ENCODE peak calls at places on chromosomes 4 and X, in ten cellular contexts. V, T, J, N, S, B, G, A, X and L are unnamed samples.

GRCh38 chrX:74535211-74535621 is 79.2 kb downstream of the RLIM start:
- DNase-seq in B (no peak), V (peak; percentile 7), A (no peak), J (no peak), T (no peak), S (no peak), G (peak; percentile 59), X (no peak), N (peak; percentile 29), L (peak; percentile 23)

GRCh38 chr4:86556791-86557415 is 37.2 kb upstream of the PTPN13 start:
- DNase-seq in V (no peak), T (no peak), B (no peak), G (no peak), X (no peak), J (peak; percentile 50), N (no peak), A (no peak), S (no peak), L (no peak)

GRCh38 chr4:2368779-2369437 is 49.5 kb downstream of the ZFYVE28 start:
- DNase-seq in N (no peak), T (no peak), B (no peak), A (no peak), V (no peak), G (no peak), J (no peak), S (no peak), X (no peak), L (no peak)

GRCh38 chr4:56197387-56197786 is 189.9 kb downstream of the AASDH start:
- DNase-seq in A (no peak), T (no peak), G (no peak), J (no peak), V (no peak), X (peak; percentile 6), S (no peak), B (no peak), N (no peak), L (no peak)

GRCh38 chrX:13015536-13016236 is 28.7 kb downstream of the FAM9C start:
- DNase-seq in J (no peak), X (no peak), S (no peak), V (no peak), T (no peak), A (no peak), B (no peak), N (no peak), G (no peak), L (no peak)

GRCh38 chr4:140615451-140615850 is 46.7 kb upstream of the UCP1 start:
- DNase-seq in T (no peak), X (no peak), V (no peak), J (no peak), G (peak; percentile 16), B (no peak), N (no peak), A (peak; percentile 27), S (no peak), L (no peak)

GRCh38 chr4:96037705-96038104 is 197.8 kb downstream of the PDHA2 start:
- DNase-seq in A (no peak), T (no peak), G (no peak), J (no peak), V (no peak), S (no peak), B (no peak), X (no peak), N (no peak), L (no peak)

GRCh38 chr4:80202784-80203553 is 5.7 kb downstream of the PRDM8 start:
- DNase-seq in X (no peak), T (no peak), V (peak; percentile 32), N (no peak), A (no peak), G (peak; percentile 70), S (no peak), J (peak; percentile 75), B (peak; percentile 59), L (peak; percentile 35)

GRCh38 chr4:104465201-104465600 is 29.5 kb downstream of the CXXC4 start:
- DNase-seq in T (no peak), B (no peak), N (no peak), X (no peak), J (no peak), S (no peak), G (no peak), V (no peak), A (no peak), L (no peak)